ENCODE peak calls at places on chromosomes 1 and 21, in eight cellular contexts. V is neural progenitor cell, M is OCI-LY7, D is GM23248, C is hepatocyte, T is SK-N-SH, U is HCT116, E is MM.1S. W is an unnamed sample. For H3K9me3, the result is how much of the 10 kb centered on the place peaks cover.

GRCh38 chr1:30145723-30146263 is 577.6 kb downstream of the MATN1 start:
- DNase-seq in C (no peak), T (no peak), U (no peak), E (no peak), D (no peak), M (no peak), V (no peak), W (no peak)

GRCh38 chr1:241079018-241079417 is 278.0 kb downstream of the RGS7 start:
- DNase-seq in D (no peak), C (no peak), V (no peak), M (no peak), T (no peak), E (no peak), U (no peak), W (no peak)

GRCh38 chr1:159214149-159214760 is 9.6 kb downstream of the ACKR1 start:
- DNase-seq in U (peak), M (peak), C (peak), T (peak), D (peak), V (peak), E (peak), W (peak)

GRCh38 chr1:15598436-15598835 is 13.6 kb upstream of the AGMAT start:
- DNase-seq in D (no peak), T (no peak), M (no peak), U (no peak), C (no peak), V (no peak), E (no peak), W (no peak)

GRCh38 chr21:45835301-45836267 is 146.0 kb upstream of the COL6A1 start:
- DNase-seq in E (no peak), U (no peak), C (no peak), V (no peak), T (peak), D (no peak), M (no peak), W (no peak)

GRCh38 chr1:93728480-93729131 is 47.0 kb upstream of the BCAR3 start:
- DNase-seq in D (peak), V (no peak), T (no peak), C (no peak), E (no peak), M (no peak), U (no peak), W (no peak)

GRCh38 chr1:9465640-9466039 is 73.6 kb upstream of the SLC25A33 start:
- DNase-seq in V (no peak), M (no peak), U (no peak), T (no peak), D (no peak), E (no peak), C (no peak), W (no peak)

GRCh38 chr1:3692593-3692992 is 40.3 kb downstream of the TP73 start:
- DNase-seq in M (no peak), D (no peak), V (no peak), C (no peak), T (no peak), E (no peak), U (no peak), W (no peak)

GRCh38 chr1:246582301-246583055 is 16.2 kb downstream of the CNST start:
- DNase-seq in T (no peak), D (no peak), C (peak), V (no peak), E (no peak), M (no peak), U (no peak), W (no peak)

GRCh38 chr1:51192213-51192843 is 43.7 kb upstream of the RNF11 start:
- DNase-seq in E (peak), T (peak), U (peak), V (peak), D (peak), M (peak), C (peak), W (peak)

GRCh38 chr1:167755568-167756145 is 33.9 kb downstream of the MPZL1 start:
- DNase-seq in U (no peak), T (no peak), D (no peak), E (no peak), M (no peak), V (peak), C (no peak), W (no peak)

GRCh38 chr1:153525088-153525713 is 10.6 kb downstream of the S100A6 start:
- DNase-seq in E (no peak), U (no peak), M (no peak), C (no peak), T (no peak), D (peak), V (no peak), W (no peak)

GRCh38 chr1:8431028-8431427 is 113.1 kb downstream of the SLC45A1 start:
- DNase-seq in E (no peak), C (no peak), D (no peak), T (no peak), U (no peak), V (no peak), M (peak), W (no peak)

GRCh38 chr1:14946567-14947285 is 206.8 kb upstream of the TMEM51 start:
- DNase-seq in U (no peak), T (no peak), M (no peak), C (peak), E (no peak), V (no peak), D (peak), W (peak)

GRCh38 chr1:211684791-211685190 is 9.4 kb upstream of the NEK2 start:
- DNase-seq in E (no peak), U (no peak), T (no peak), V (no peak), M (no peak), C (peak), D (no peak), W (no peak)

GRCh38 chr1:95111014-95111413 is 6.1 kb upstream of the TLCD4 start:
- DNase-seq in C (no peak), E (no peak), M (no peak), U (no peak), T (no peak), V (no peak), D (no peak), W (no peak)

GRCh38 chr1:161175771-161176453 is 1.4 kb downstream of the B4GALT3 start:
- DNase-seq in M (peak), E (peak), V (no peak), T (no peak), D (no peak), C (no peak), U (no peak), W (no peak)

GRCh38 chr1:175207971-175208370 is 15.4 kb upstream of the KIAA0040 start:
- DNase-seq in U (no peak), C (no peak), D (no peak), V (no peak), M (no peak), T (no peak), E (no peak), W (no peak)

GRCh38 chr1:167800241-167800640 is 78.5 kb downstream of the MPZL1 start:
- DNase-seq in V (no peak), M (no peak), T (peak), E (no peak), D (peak), C (no peak), U (no peak), W (no peak)

GRCh38 chr1:40232444-40232843 is 15.3 kb upstream of the TMCO2 start:
- DNase-seq in D (no peak), V (no peak), E (peak), T (no peak), C (no peak), U (no peak), M (peak), W (no peak)

GRCh38 chr1:24567792-24568388 is 12.0 kb downstream of the NCMAP start:
- DNase-seq in E (no peak), C (peak), V (peak), M (no peak), T (no peak), U (no peak), D (no peak), W (peak)

GRCh38 chr1:186440584-186440983 is 20.3 kb downstream of the PDC start:
- DNase-seq in M (no peak), V (no peak), C (no peak), D (peak), T (no peak), E (no peak), U (no peak), W (peak)

GRCh38 chr1:28392027-28392652 is 22.6 kb downstream of the PHACTR4 start:
- DNase-seq in D (peak), C (peak), E (no peak), T (no peak), V (no peak), M (no peak), U (no peak), W (peak)

GRCh38 chr1:85581138-85581801 is 709 bp downstream of the CCN1 start:
- DNase-seq in M (no peak), V (peak), U (no peak), T (peak), D (peak), E (peak), C (peak), W (peak)

GRCh38 chr1:109499661-109500536 is 6.0 kb downstream of the CYB561D1 start:
- DNase-seq in V (peak), E (peak), D (peak), T (peak), C (peak), M (peak), U (no peak), W (peak)

GRCh38 chr1:169005776-169006175 is 100.7 kb upstream of the ATP1B1 start:
- DNase-seq in E (no peak), U (no peak), C (no peak), T (no peak), V (no peak), M (no peak), D (no peak), W (no peak)

GRCh38 chr1:41861509-41862410 is 57.0 kb downstream of the HIVEP3 start:
- DNase-seq in T (no peak), M (no peak), E (no peak), V (no peak), C (no peak), D (peak), U (no peak), W (peak)

GRCh38 chr1:117122297-117123025 is 912 bp upstream of the TRIM45 start:
- DNase-seq in D (no peak), C (no peak), U (no peak), M (no peak), E (no peak), T (no peak), V (peak), W (no peak)

GRCh38 chr1:109788695-109789521 is 25.2 kb upstream of the EPS8L3 start:
- DNase-seq in C (peak), M (peak), E (no peak), U (peak), D (peak), V (peak), T (peak), W (peak)

GRCh38 chr1:78607334-78607927 is 12.8 kb upstream of the IFI44L start:
- DNase-seq in M (peak), D (peak), C (peak), T (peak), V (peak), U (peak), E (peak), W (peak)

GRCh38 chr1:156748670-156749428 is 2.6 kb downstream of the HDGF start:
- DNase-seq in T (no peak), U (no peak), D (peak), M (no peak), C (peak), V (no peak), E (no peak), W (peak)

GRCh38 chr1:190563230-190563629 is 85.6 kb upstream of the BRINP3 start:
- DNase-seq in T (no peak), M (no peak), U (no peak), E (no peak), C (no peak), V (no peak), D (no peak), W (no peak)

GRCh38 chr1:40712405-40712944 is 21.0 kb downstream of the NFYC start:
- DNase-seq in U (no peak), C (no peak), D (no peak), E (no peak), M (no peak), V (no peak), T (no peak), W (peak)

GRCh38 chr1:3660704-3661103 is 8.4 kb downstream of the TP73 start:
- DNase-seq in M (no peak), E (no peak), D (no peak), V (no peak), C (no peak), U (no peak), T (no peak), W (no peak)

GRCh38 chr1:168202941-168203654 is 22.7 kb upstream of the SFT2D2 start:
- DNase-seq in V (no peak), D (peak), T (no peak), M (no peak), U (no peak), C (no peak), E (no peak), W (no peak)

GRCh38 chr1:30407862-30408580 is 315.4 kb downstream of the MATN1 start:
- DNase-seq in D (peak), E (no peak), C (no peak), V (no peak), T (peak), U (no peak), M (no peak), W (no peak)

GRCh38 chr1:11059166-11059989 is 440 bp downstream of the SRM start:
- DNase-seq in M (peak), U (no peak), D (peak), E (peak), T (peak), V (no peak), C (no peak), W (no peak)

DNA sequence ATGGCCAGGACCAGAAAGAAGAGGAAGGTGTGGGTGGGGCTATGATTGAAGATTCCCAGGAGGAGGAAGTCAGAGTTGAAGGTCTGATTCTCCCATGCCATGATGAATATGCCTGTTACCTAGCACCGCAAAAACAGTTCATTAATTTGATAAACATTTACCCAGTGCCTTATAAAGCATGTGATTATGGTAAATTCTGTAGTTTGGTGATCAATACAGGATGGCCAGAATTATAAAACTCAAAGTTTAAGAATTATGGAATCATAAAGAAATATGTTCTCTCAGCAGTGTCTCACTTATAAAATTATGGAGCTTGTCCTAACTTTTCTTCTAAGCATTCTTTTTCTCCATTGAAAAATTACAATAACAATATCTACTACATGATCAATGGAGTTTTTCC is at the start of gene OR2M7:
- DNase-seq in D (no peak), V (no peak), C (no peak), M (no peak), T (no peak), E (no peak), U (no peak), W (no peak)
- H3K9me3 ChIP-seq in D (under half), V (under half), C (under half), M (under half), T (under half), E (under half), U (under half), W (under half)

DNA sequence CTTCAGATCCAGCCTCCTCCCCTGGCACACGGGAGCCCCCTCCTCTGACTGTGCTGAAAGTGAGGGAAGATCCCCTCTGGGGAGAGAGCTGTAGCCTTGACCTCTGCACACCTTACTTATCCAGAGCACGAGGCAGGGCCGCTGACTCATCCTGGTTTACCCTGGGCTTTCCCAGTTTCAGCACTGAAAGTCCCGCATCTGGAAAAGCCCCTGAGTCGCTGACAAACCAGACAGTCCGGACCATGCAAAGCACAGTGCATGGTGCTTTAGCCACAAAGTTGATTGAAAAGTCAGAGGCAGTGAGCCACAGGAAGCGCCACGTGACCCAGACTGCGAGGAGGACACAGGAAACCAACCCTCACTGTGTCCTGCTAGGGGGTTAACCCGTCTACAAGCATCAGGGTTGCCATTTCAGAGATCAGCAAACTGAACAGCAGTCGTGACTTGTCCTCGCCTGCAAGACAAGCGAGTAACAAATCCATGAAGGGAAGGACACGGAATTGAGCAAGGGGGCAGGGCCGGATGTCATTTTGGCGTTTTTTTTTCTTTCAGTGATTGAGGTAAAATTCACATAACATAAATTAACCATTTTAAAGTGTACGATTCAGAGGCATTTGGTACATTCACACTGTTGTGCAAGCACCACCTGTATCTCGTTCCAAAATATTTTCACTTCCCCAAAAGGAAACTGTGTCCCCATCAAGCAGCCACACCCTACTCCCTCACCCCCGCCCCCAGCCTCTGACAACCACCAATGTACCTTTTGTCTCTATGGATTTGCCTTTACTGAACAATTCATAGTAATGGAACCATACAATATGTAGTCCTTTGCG is 19.9 kb upstream of the IFNGR2 start:
- DNase-seq in M (peak), D (peak), U (peak), E (peak), V (peak), C (peak), T (no peak), W (peak)
- TF ChIP-seq EZH2phosphoT487 in M (no peak), D (no peak), U (no peak), E (no peak), V (no peak), C (no peak), T (no peak), W (no peak)

GRCh38 chr1:227587968-227588367 is 24.6 kb downstream of the ZNF678 start:
- DNase-seq in T (no peak), E (no peak), C (no peak), V (no peak), D (no peak), M (no peak), U (no peak), W (no peak)

GRCh38 chr1:227583354-227583753 is 20.0 kb downstream of the ZNF678 start:
- DNase-seq in C (no peak), D (no peak), V (no peak), T (no peak), E (no peak), M (no peak), U (no peak), W (no peak)

GRCh38 chr1:227586733-227587132 is 23.4 kb downstream of the ZNF678 start:
- DNase-seq in T (no peak), D (no peak), U (no peak), M (no peak), V (peak), E (no peak), C (no peak), W (no peak)
- H3K9me3 ChIP-seq in T (under half), D (under half), U (under half), M (under half), V (under half), E (under half), C (under half), W (under half)

DNA sequence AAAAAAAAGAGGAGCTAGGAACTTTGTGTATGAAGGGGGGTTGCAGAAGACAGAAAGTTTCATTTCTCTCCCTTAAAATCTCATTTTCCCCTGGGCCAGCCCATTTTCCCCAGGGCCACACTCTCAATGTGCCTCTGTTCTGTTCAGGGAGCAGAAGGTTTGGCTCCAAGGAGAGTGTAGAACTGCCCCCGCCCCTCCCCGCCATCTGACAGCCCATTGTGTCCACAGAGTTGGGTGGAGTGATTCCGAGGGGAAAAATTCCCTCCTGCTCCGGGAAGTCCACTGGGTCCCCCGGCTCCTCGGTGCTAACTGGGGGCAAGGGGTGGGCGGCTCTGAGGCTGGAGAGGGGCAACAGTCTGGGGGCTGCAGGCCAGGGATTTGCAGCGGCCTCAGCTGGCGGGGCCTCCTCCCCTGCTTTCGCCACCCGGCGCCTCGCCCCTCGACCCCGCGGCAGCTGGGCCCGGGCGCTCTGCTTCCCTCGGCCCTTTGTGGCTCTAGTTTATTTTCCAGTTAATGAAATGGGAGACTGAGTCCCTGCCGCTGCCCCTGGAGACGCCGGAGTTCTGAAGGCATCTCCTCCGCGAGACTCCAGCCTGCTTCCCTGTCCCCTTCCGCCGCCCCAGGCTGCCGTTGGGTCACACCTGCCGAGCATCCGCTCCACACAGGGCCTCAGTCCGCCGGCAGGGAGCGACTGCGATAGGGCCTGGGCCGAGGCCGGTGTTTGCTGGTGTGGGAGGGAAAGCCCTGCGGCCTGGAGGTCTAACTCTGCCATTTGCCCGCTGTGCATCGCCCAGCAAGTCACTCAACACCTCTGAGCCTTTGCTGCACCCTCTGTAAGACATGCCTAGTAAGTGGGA is 14.7 kb upstream of the KIRREL1 start:
- DNase-seq in C (no peak), M (no peak), U (no peak), D (no peak), E (no peak), T (peak), V (no peak), W (no peak)
- TF ChIP-seq EZH2phosphoT487 in C (no peak), M (no peak), U (no peak), D (no peak), E (no peak), T (no peak), V (no peak), W (no peak)

GRCh38 chr1:245262876-245263625 is 108.3 kb downstream of the KIF26B start:
- DNase-seq in C (no peak), E (no peak), M (no peak), V (no peak), U (no peak), D (peak), T (no peak), W (no peak)

GRCh38 chr1:245261786-245262185 is 107.0 kb downstream of the KIF26B start:
- DNase-seq in D (no peak), C (no peak), M (no peak), U (no peak), T (no peak), E (no peak), V (no peak), W (peak)

GRCh38 chr1:245264226-245264625 is 109.4 kb downstream of the KIF26B start:
- DNase-seq in V (no peak), E (no peak), T (no peak), C (no peak), U (no peak), D (peak), M (no peak), W (no peak)

GRCh38 chr1:245266105-245266504 is 111.3 kb downstream of the KIF26B start:
- DNase-seq in C (no peak), E (no peak), T (no peak), U (no peak), V (no peak), M (no peak), D (no peak), W (no peak)

DNA sequence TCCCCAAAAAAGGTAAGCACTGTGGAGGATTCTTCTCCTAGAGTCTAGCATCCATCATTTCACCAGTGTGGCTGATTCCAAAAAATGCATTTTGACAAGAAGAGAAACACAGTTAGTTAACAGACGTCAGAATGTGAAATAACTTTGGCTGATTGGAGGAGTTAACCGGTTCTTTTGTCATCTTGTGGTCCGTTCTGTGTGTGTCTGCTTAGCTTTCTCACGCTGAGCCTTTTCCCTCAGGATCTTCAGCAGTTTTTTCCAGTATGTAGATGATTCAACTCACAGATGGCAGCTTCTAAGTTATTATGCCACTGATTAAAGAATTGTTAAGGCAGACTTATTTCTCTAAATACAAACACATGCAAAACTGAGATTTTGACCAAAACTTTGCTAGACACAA is 108.9 kb downstream of the KIF26B start:
- DNase-seq in E (no peak), T (no peak), D (peak), V (no peak), C (no peak), U (no peak), M (no peak), W (no peak)
- H3K9me3 ChIP-seq in E (under half), T (under half), D (under half), V (under half), C (under half), U (under half), M (under half), W (under half)

GRCh38 chr1:244242446-244242845 is 191.4 kb downstream of the ZBTB18 start:
- DNase-seq in D (no peak), C (no peak), U (no peak), T (no peak), V (no peak), M (no peak), E (no peak), W (no peak)
- TF ChIP-seq EZH2phosphoT487 in D (no peak), C (no peak), U (no peak), T (no peak), V (no peak), M (no peak), E (no peak), W (no peak)

W was measured in PC-3.